ENCODE peak calls at places on chromosomes 13 and 19, in ten cellular contexts. V, W, S, P, Z, D, F, A, N and H are unnamed samples.

GRCh38 chr13:103935117-103935516 is 868.9 kb upstream of the SLC10A2 start:
- DNase-seq in V (no peak), N (no peak), W (no peak), P (no peak), A (no peak), S (no peak), F (no peak), Z (no peak), D (no peak), H (no peak)

GRCh38 chr19:28727133-28727834 is 485.7 kb downstream of the UQCRFS1 start:
- DNase-seq in Z (no peak), P (peak), V (no peak), W (peak), D (no peak), A (no peak), F (no peak), N (no peak), S (peak), H (peak)

GRCh38 chr13:110433014-110433413 is 125.9 kb downstream of the COL4A2 start:
- DNase-seq in A (no peak), V (no peak), N (no peak), W (no peak), F (no peak), P (no peak), S (peak), D (peak), Z (no peak), H (no peak)

GRCh38 chr13:60619461-60619860 is 222.4 kb downstream of the TDRD3 start:
- DNase-seq in N (no peak), W (no peak), V (no peak), P (no peak), A (no peak), F (no peak), Z (no peak), S (no peak), D (no peak), H (no peak)

GRCh38 chr19:4976412-4977298 is 7.7 kb downstream of the KDM4B start:
- DNase-seq in A (peak), N (no peak), F (peak), S (peak), W (no peak), Z (peak), V (peak), D (peak), P (peak), H (peak)

GRCh38 chr13:49627831-49628652 is at the start of gene ARL11:
- DNase-seq in W (no peak), N (no peak), P (no peak), S (no peak), V (no peak), A (peak), F (peak), D (peak), Z (peak), H (peak)

GRCh38 chr19:10315335-10316214 is at the start of gene FDX2:
- DNase-seq in W (peak), F (peak), V (peak), S (peak), D (peak), N (peak), P (peak), Z (peak), A (peak), H (peak)

GRCh38 chr19:8529369-8530006 is 15.5 kb upstream of the ZNF414 start:
- DNase-seq in Z (no peak), W (no peak), S (no peak), V (no peak), N (no peak), P (no peak), A (no peak), F (no peak), D (no peak), H (no peak)

GRCh38 chr19:35484637-35485036 is 5.6 kb downstream of the KRTDAP start:
- DNase-seq in P (no peak), S (no peak), A (no peak), V (no peak), D (no peak), N (no peak), Z (no peak), F (no peak), W (no peak), H (no peak)

GRCh38 chr19:57587529-57587928 is 3.6 kb downstream of the ZIK1 start:
- DNase-seq in Z (no peak), W (no peak), F (no peak), N (peak), S (no peak), A (no peak), D (no peak), P (peak), V (peak), H (peak)

GRCh38 chr13:110989331-110989730 is 74.5 kb upstream of the ANKRD10 start:
- DNase-seq in A (no peak), F (no peak), Z (no peak), W (no peak), N (peak), P (no peak), D (no peak), S (no peak), V (no peak), H (no peak)

GRCh38 chr13:72960114-72960513 is 98.7 kb upstream of the KLF5 start:
- DNase-seq in F (no peak), W (no peak), S (no peak), V (no peak), P (no peak), Z (no peak), D (no peak), N (no peak), A (no peak), H (no peak)

GRCh38 chr19:55640577-55641375 is at the start of gene ZNF580:
- DNase-seq in N (peak), F (peak), V (peak), Z (no peak), S (peak), W (peak), P (peak), D (peak), A (peak), H (peak)

GRCh38 chr13:32581177-32581786 is 5.0 kb upstream of the PDS5B start:
- DNase-seq in P (peak), A (no peak), W (no peak), F (no peak), S (no peak), N (no peak), Z (no peak), D (no peak), V (no peak), H (peak)

GRCh38 chr13:19152403-19152802 is 29.2 kb downstream of the TUBA3C start:
- DNase-seq in W (no peak), N (no peak), A (no peak), S (no peak), P (no peak), F (no peak), V (no peak), D (no peak), Z (no peak), H (no peak)

GRCh38 chr19:5254543-5254942 is 86.1 kb downstream of the PTPRS start:
- DNase-seq in P (no peak), S (peak), D (no peak), N (no peak), A (no peak), Z (no peak), V (no peak), W (no peak), F (no peak), H (no peak)

GRCh38 chr13:30978981-30979956 is 46.8 kb downstream of the TEX26 start:
- DNase-seq in A (peak), F (peak), N (no peak), W (peak), Z (no peak), V (no peak), S (peak), D (no peak), P (no peak), H (peak)

GRCh38 chr19:56131651-56132050 is 9.4 kb upstream of the ZNF444 start:
- DNase-seq in A (no peak), D (no peak), Z (no peak), N (no peak), W (no peak), P (no peak), F (no peak), S (no peak), V (no peak), H (no peak)

GRCh38 chr19:34681478-34681877 is 4.0 kb downstream of the ZNF302 start:
- DNase-seq in N (no peak), F (no peak), A (no peak), W (no peak), V (no peak), D (no peak), P (no peak), Z (no peak), S (no peak), H (no peak)

GRCh38 chr19:56884481-56884880 is 44.0 kb upstream of the PEG3 start:
- DNase-seq in N (no peak), S (no peak), V (no peak), D (no peak), Z (no peak), A (no peak), F (peak), P (no peak), W (no peak), H (no peak)

GRCh38 chr19:49556412-49557398 is 23.7 kb downstream of the NOSIP start:
- DNase-seq in D (no peak), Z (no peak), V (no peak), W (peak), P (peak), A (peak), S (peak), F (no peak), N (no peak), H (no peak)

GRCh38 chr13:28324181-28324789 is 170.6 kb downstream of the FLT1 start:
- DNase-seq in F (peak), Z (peak), D (peak), V (peak), W (no peak), P (peak), S (no peak), A (peak), N (peak), H (peak)

GRCh38 chr13:20356437-20356836 is 124.3 kb upstream of the GJB6 start:
- DNase-seq in S (no peak), F (no peak), N (no peak), P (peak), A (no peak), D (no peak), Z (no peak), W (no peak), V (no peak), H (no peak)

GRCh38 chr19:44050740-44051653 is 839 bp upstream of the ZNF223 start:
- DNase-seq in W (peak), D (no peak), A (no peak), F (peak), S (no peak), N (peak), V (peak), Z (no peak), P (peak), H (peak)

GRCh38 chr19:1085053-1085658 is 10.0 kb downstream of the POLR2E start:
- DNase-seq in W (no peak), V (no peak), P (no peak), A (no peak), D (no peak), S (no peak), N (no peak), F (no peak), Z (no peak), H (peak)

GRCh38 chr13:113595131-113595530 is 10.6 kb downstream of the TFDP1 start:
- DNase-seq in F (peak), P (no peak), D (no peak), S (peak), W (no peak), Z (no peak), A (peak), N (no peak), V (no peak), H (no peak)

GRCh38 chr13:47723898-47724297 is 277.2 kb downstream of the SUCLA2 start:
- DNase-seq in N (no peak), V (no peak), F (no peak), S (no peak), Z (no peak), W (no peak), A (no peak), D (no peak), P (no peak), H (no peak)
- TF ChIP-seq CTCF in N (no peak), V (no peak), F (no peak), S (no peak), Z (no peak), W (no peak), A (no peak), D (no peak), P (no peak), H (no peak)

GRCh38 chr13:106471957-106472543 is 63.4 kb downstream of the EFNB2 start:
- DNase-seq in F (peak), Z (peak), D (peak), S (no peak), V (peak), P (peak), A (no peak), N (peak), W (no peak), H (peak)
- H3K4me3 ChIP-seq in F (peak), Z (no peak), D (peak), S (no peak), V (no peak), P (peak), A (no peak), N (peak), W (no peak), H (no peak)

DNA sequence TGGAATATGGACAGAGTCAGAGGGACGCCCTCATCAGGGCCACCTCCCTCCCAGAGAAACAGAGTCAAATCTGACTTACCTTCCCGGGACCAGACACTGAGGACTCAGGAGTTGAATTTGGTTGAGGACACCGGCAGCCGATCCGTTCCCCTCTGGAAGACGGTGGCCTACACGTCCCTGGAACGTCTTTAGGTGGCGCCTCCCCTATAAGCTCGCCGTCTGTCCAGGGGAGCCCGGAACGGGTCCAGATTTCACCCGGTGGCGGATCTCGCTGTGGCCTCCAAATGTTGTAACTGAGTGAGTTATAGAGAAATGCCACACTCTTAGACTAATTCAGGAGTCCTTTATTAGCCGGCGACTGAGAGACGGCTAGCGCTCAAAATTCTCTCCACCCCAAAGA is 9.0 kb downstream of the TNFSF14 start:
- DNase-seq in Z (no peak), V (no peak), W (no peak), P (no peak), F (no peak), N (no peak), A (no peak), S (no peak), D (no peak), H (no peak)
- TF ChIP-seq CTCF in Z (no peak), V (no peak), W (no peak), P (no peak), F (no peak), N (no peak), A (no peak), S (no peak), D (no peak), H (no peak)

GRCh38 chr19:41927810-41928192 is 448 bp downstream of the ERFL start:
- DNase-seq in F (no peak), Z (no peak), D (no peak), S (peak), W (no peak), N (no peak), V (no peak), P (no peak), A (no peak), H (no peak)
- H3K4me3 ChIP-seq in F (peak), Z (no peak), D (peak), S (no peak), W (no peak), N (peak), V (peak), P (no peak), A (no peak), H (peak)

DNA sequence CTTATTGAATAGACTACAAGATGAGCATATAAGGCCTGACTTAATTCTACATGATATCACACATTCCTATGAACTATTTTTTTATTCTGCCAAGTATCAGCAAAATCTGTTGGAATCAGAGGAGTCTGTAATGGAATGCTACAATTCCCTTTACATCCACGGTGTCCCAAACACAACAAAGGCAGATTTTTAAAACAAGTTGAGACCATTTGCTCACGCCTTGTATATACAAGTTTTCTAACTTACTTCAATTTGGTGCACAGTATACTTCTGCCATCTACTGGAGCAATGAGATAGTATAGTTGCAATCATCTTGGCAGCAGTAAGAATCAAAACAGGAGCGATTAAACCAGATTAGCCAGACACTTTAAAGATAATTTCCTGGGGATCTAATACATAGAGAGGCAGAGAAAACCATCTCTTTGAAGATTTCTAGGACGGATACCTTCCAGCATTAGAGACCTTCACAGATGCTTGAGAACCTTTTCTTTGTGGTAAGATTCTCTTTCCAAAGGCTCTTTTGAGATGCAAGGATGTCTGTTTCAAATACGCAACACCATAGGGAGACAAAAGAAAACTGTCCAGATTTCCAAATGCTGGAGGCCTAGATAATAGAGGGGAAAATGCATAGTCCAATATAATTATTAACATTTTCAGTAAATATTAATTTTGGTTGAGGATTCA is 302.0 kb upstream of the MIR17HG start:
- DNase-seq in F (no peak), Z (no peak), N (no peak), S (no peak), P (peak), V (no peak), A (no peak), D (no peak), W (no peak), H (peak)
- TF ChIP-seq CTCF in F (no peak), Z (no peak), N (peak), S (peak), P (no peak), V (peak), A (no peak), D (no peak), W (no peak), H (peak)

DNA sequence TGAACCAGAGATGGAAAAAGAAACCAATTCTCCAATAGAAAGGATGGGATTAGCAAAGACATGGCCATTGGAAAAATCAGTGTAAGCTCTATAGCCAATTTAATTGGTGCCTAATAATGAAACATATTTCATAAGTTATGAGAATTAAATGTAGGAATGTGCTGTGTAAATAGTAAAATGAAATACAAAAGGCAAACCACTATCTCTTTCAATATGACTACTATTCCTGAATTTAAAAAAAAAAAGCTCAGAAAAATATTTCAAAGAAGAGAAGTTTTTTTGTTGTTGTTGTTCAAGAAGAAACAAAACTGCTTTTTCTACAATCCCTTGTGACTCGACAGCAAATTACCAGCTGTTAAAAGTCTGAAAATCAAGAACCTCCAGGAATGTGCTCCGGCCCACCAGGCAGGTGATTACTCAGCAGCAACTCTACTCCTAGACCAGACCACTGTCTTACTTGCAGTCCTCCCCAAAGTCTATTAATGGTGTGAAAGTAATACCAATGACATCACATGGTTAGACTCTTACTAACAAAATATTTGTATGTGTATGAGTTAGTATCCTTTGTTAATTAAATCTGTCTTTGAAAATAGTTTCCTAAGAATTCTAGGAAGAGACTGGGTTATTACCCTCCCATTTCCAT is 362.3 kb downstream of the KCTD12 start:
- DNase-seq in D (no peak), W (no peak), V (no peak), Z (no peak), F (no peak), S (no peak), N (no peak), P (peak), A (no peak), H (no peak)
- H3K4me3 ChIP-seq in D (no peak), W (no peak), V (no peak), Z (no peak), F (no peak), S (no peak), N (no peak), P (no peak), A (no peak), H (no peak)

DNA sequence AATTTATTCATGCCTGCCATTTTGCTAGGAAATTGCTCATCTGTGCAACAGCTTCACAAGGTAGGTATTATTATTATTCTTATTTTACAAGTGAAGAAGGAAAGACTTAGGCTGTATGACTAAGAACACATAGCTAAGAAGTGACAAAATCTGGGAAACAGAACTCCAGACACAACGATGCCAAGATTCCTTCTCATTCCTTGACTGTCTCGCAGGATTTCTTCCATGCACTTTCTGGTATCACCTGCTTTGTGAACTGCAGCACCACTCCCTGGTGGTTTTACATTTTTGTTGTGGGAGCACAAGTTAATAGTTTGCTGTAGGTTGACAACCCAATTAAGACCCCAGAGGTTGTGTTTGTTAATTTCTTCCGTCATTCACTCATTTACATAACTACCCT is 188.5 kb downstream of the LACC1 start:
- DNase-seq in F (no peak), N (peak), Z (no peak), W (no peak), P (peak), A (no peak), V (peak), S (no peak), D (no peak), H (peak)
- TF ChIP-seq CTCF in F (no peak), N (no peak), Z (no peak), W (no peak), P (no peak), A (no peak), V (no peak), S (no peak), D (no peak), H (no peak)

GRCh38 chr19:2237869-2238153 is 1.2 kb downstream of the SF3A2 start:
- DNase-seq in W (no peak), N (no peak), F (no peak), A (no peak), S (no peak), Z (no peak), P (no peak), D (no peak), V (no peak), H (no peak)

GRCh38 chr19:2237051-2237868 is 636 bp downstream of the SF3A2 start:
- DNase-seq in P (no peak), W (no peak), D (no peak), A (no peak), S (no peak), Z (no peak), F (no peak), N (no peak), V (no peak), H (no peak)

GRCh38 chr19:2239771-2240770 is 3.4 kb downstream of the SF3A2 start:
- DNase-seq in W (no peak), S (peak), Z (no peak), P (peak), V (no peak), A (no peak), F (no peak), N (peak), D (no peak), H (no peak)

GRCh38 chr19:2240881-2241760 is 4.5 kb downstream of the SF3A2 start:
- DNase-seq in P (no peak), S (peak), V (no peak), N (no peak), F (no peak), D (no peak), W (no peak), A (no peak), Z (no peak), H (peak)

DNA sequence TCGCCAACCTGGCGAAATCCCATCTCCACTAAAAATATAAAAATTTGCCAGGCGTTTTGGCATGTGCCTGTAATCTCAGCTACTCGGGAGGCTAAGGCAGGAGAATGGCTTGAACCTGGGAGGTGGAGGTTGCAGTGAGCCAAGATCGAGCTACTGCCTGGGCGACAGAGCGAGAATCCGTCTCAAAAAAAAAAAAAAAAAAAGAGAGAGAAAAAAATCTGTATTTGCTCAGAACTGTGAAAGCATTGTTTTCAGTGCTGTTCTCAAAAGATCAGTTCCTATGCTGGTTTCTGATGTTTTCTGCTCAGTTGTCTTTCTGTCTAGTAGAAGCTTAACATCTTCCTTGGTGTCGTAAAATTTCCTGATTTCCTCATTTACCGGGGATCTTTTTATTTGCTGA is 2.5 kb downstream of the SF3A2 start:
- DNase-seq in S (no peak), D (no peak), V (no peak), P (no peak), N (no peak), F (no peak), A (no peak), W (no peak), Z (no peak), H (no peak)
- H3K4me3 ChIP-seq in S (no peak), D (peak), V (no peak), P (peak), N (peak), F (peak), A (no peak), W (no peak), Z (no peak), H (peak)

GRCh38 chr13:101785858-101786257 is 333.4 kb downstream of the ITGBL1 start:
- DNase-seq in N (peak), A (peak), Z (no peak), S (no peak), D (peak), F (no peak), V (peak), W (peak), P (peak), H (peak)
- TF ChIP-seq CTCF in N (peak), A (no peak), Z (no peak), S (no peak), D (peak), F (no peak), V (peak), W (no peak), P (peak), H (peak)